ENCODE peak calls at places on chromosome 17, in four cellular contexts. W is epithelial cell of esophagus, A is kidney epithelial cell, V is mucosa of gallbladder. K is an unnamed sample.

GRCh38 chr17:6753006-6753445 is 2.8 kb upstream of the XAF1 start:
- DNase-seq in W (peak), A (peak), V (peak), K (peak)

GRCh38 chr17:43998552-43998951 is 5.9 kb upstream of the NAGS start:
- DNase-seq in V (no peak), W (peak), A (no peak), K (no peak)

GRCh38 chr17:59470624-59471297 is 94.6 kb upstream of the DHX40 start:
- DNase-seq in A (no peak), V (no peak), W (no peak), K (no peak)

GRCh38 chr17:41284546-41284945 is 9.0 kb downstream of the KRTAP9-7 start:
- DNase-seq in W (peak), V (no peak), A (no peak), K (no peak)

GRCh38 chr17:35875439-35876139 is 4.6 kb downstream of the CCL5 start:
- DNase-seq in V (no peak), A (no peak), W (no peak), K (no peak)

GRCh38 chr17:6668727-6669425 is 17.3 kb downstream of the C17orf100 start:
- DNase-seq in V (no peak), A (no peak), W (peak), K (no peak)

GRCh38 chr17:35183332-35183731 is 10.9 kb downstream of the SLC35G3 start:
- DNase-seq in V (no peak), A (no peak), W (peak), K (no peak)

GRCh38 chr17:39139137-39139516 is 12.3 kb downstream of the PLXDC1 start:
- DNase-seq in W (peak), V (no peak), A (no peak), K (no peak)

GRCh38 chr17:59377410-59377809 is 46.0 kb downstream of the YPEL2 start:
- DNase-seq in W (no peak), A (no peak), V (no peak), K (no peak)

GRCh38 chr17:81491193-81491592 is 21.4 kb downstream of the ACTG1 start:
- DNase-seq in W (no peak), V (no peak), A (no peak), K (no peak)

GRCh38 chr17:6279659-6280058 is 155.3 kb downstream of the AIPL1 start:
- DNase-seq in V (peak), A (peak), W (peak), K (no peak)

GRCh38 chr17:61406871-61407210 is 7.2 kb downstream of the TBX2 start:
- DNase-seq in V (no peak), A (no peak), W (no peak), K (no peak)

GRCh38 chr17:34725008-34725407 is 145.6 kb downstream of the TMEM132E start:
- DNase-seq in W (no peak), A (no peak), V (no peak), K (no peak)

GRCh38 chr17:17116406-17116805 is 74.1 kb downstream of the MPRIP start:
- DNase-seq in A (no peak), V (no peak), W (no peak), K (no peak)

GRCh38 chr17:45333702-45334092 is 16.9 kb upstream of the MAP3K14 start:
- DNase-seq in W (no peak), V (no peak), A (no peak), K (no peak)

GRCh38 chr17:38602862-38603785 is 2.6 kb downstream of the SRCIN1 start:
- DNase-seq in W (no peak), A (no peak), V (no peak), K (no peak)

GRCh38 chr17:77728022-77728671 is 230.4 kb upstream of the TNRC6C start:
- DNase-seq in W (no peak), V (peak), A (no peak), K (no peak)

GRCh38 chr17:794876-795275 is 12.7 kb downstream of the MRM3 start:
- DNase-seq in V (peak), W (peak), A (no peak), K (peak)

GRCh38 chr17:34556384-34556783 is 23.0 kb upstream of the TMEM132E start:
- DNase-seq in V (no peak), A (no peak), W (peak), K (no peak)

GRCh38 chr17:50871369-50871768 is 5.2 kb upstream of the TOB1 start:
- DNase-seq in A (no peak), W (no peak), V (no peak), K (no peak)

GRCh38 chr17:42667088-42667951 is 8.2 kb downstream of the TUBG2 start:
- DNase-seq in V (peak), W (peak), A (peak), K (no peak)

GRCh38 chr17:72976971-72977767 is 115.3 kb downstream of the SLC39A11 start:
- DNase-seq in V (peak), W (peak), A (peak), K (no peak)

GRCh38 chr17:30519707-30520106 is 42.5 kb downstream of the GOSR1 start:
- DNase-seq in V (no peak), A (peak), W (peak), K (no peak)

K was measured in right lobe of liver.